ENCODE peak calls at places on chromosomes 2 and 18, in eight cellular contexts. C is GM12865, R is progenitor cell of endocrine pancreas, W is fibroblast of lung, E is RWPE1, G is heart right ventricle, D is PC-9, T is GM23338. Q is an unnamed sample.
A peak's percentile ranks its signal among the peaks of the same experiment; 100 is the strongest.

GRCh38 chr2:133867131-133867530 is 298.9 kb upstream of the NCKAP5 start:
- DNase-seq in C (no peak), R (no peak), W (no peak), E (no peak), G (no peak), D (no peak), T (no peak), Q (no peak)

GRCh38 chr2:177058747-177059146 is 153.8 kb upstream of the HNRNPA3 start:
- DNase-seq in C (peak; percentile 49), R (no peak), W (no peak), E (no peak), G (no peak), D (no peak), T (no peak), Q (no peak)

GRCh38 chr2:148674063-148675020 is 29.8 kb downstream of the EPC2 start:
- DNase-seq in C (peak; percentile 43), R (no peak), W (peak; percentile 53), E (peak; percentile 30), G (no peak), D (peak; percentile 11), T (peak; percentile 88), Q (no peak)

GRCh38 chr2:150410809-150411208 is 76.7 kb downstream of the RND3 start:
- DNase-seq in C (no peak), R (no peak), W (no peak), E (peak; percentile 3), G (no peak), D (peak; percentile 28), T (peak; percentile 90), Q (peak; percentile 73)

GRCh38 chr2:240597419-240598181 is 11.1 kb downstream of the CAPN10 start:
- DNase-seq in C (no peak), R (no peak), W (no peak), E (no peak), G (no peak), D (no peak), T (no peak), Q (no peak)

GRCh38 chr2:19630921-19631320 is 270.9 kb downstream of the TTC32 start:
- DNase-seq in C (no peak), R (no peak), W (no peak), E (no peak), G (no peak), D (no peak), T (no peak), Q (no peak)

GRCh38 chr18:12857215-12857924 is 26.7 kb downstream of the PTPN2 start:
- DNase-seq in C (peak; percentile 64), R (no peak), W (no peak), E (no peak), G (no peak), D (no peak), T (no peak), Q (no peak)

GRCh38 chr2:75076088-75076487 is 117.6 kb downstream of the POLE4 start:
- DNase-seq in C (no peak), R (no peak), W (no peak), E (no peak), G (no peak), D (no peak), T (no peak), Q (no peak)

DNA sequence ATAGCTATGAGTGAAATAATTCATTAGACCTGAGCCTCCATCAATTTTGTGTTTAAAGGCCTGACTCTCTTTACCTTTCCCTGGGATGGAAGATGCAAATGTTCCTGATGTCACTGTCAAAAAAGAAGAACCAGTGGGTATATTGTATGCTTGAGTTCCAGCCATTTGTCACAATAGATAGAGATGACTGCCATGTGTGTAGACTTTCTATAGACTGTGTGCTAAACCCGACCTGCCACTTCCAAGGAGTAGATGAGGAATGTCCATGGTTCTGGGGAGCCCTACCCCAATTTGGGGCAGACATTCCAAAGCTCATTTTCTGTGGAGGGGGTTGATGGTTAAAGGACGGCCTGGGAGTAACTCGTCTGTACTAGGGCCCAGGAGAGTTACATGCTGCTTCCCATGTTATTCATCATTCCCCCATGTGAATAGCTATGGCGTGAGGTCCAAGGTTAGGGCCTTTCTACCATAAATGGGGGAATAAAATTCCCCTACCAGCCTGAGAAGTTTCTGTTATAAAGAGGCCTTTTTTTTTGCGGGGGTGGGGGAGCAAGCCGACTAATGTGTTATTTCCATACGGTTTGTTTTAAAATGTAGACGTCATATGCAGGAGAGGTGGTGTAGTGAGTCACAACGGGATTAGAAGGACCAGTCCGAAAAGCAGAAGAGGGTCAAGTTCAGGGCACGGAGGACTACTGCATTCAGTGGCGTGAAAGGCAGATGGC is 24.1 kb downstream of the IL1B start:
- DNase-seq in C (peak; percentile 77), R (no peak), W (peak; percentile 91), E (peak; percentile 69), G (no peak), D (no peak), T (no peak), Q (peak; percentile 74)
- TF ChIP-seq CTCF in C (no peak), R (no peak), W (no peak), E (no peak), G (no peak), D (no peak), T (no peak), Q (no peak)

GRCh38 chr18:28588884-28589549 is 412.1 kb upstream of the CDH2 start:
- DNase-seq in C (no peak), R (no peak), W (no peak), E (no peak), G (no peak), D (no peak), T (no peak), Q (peak; percentile 60)

GRCh38 chr18:28594034-28594433 is 417.1 kb upstream of the CDH2 start:
- DNase-seq in C (no peak), R (no peak), W (no peak), E (no peak), G (no peak), D (no peak), T (no peak), Q (no peak)
- TF ChIP-seq CTCF in C (no peak), R (no peak), W (no peak), E (no peak), G (no peak), D (no peak), T (no peak), Q (no peak)

GRCh38 chr2:96579422-96579821 is 42.9 kb downstream of the ARID5A start:
- DNase-seq in C (no peak), R (no peak), W (no peak), E (no peak), G (no peak), D (no peak), T (peak; percentile 34), Q (no peak)
- TF ChIP-seq CTCF in C (no peak), R (no peak), W (no peak), E (no peak), G (no peak), D (peak; percentile 21), T (no peak), Q (no peak)

DNA sequence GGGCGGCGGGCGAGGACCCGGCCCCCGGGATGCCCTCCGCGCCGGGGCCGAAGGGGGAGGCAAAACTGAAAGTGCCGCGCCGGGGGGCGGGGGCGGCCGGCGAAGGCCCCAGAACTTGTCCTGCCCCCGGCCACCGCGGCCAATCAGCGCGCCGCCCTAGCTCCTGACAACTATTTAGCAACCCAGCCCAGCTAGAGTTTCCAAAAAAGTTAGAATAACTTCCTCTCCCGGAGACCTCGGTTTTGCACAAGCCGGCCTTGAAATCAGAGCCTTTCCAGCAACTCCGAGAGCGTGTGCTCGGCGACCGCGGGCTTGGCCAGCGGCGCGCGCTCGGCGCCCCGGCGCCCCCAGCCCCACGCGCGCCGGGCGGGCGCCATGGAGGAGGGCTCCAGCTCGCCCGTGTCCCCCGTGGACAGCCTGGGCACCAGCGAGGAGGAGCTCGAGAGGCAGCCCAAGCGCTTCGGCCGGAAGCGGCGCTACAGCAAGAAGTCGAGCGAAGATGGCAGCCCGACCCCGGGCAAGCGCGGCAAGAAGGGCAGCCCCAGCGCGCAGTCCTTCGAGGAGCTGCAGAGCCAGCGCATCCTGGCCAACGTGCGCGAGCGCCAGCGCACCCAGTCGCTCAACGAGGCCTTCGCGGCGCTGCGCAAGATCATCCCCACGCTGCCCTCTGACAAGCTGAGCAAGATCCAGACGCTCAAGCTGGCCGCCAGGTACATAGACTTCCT is at the start of gene TWIST2:
- DNase-seq in C (no peak), R (no peak), W (peak; percentile 95), E (peak; percentile 85), G (peak; percentile 63), D (peak; percentile 68), T (peak; percentile 83), Q (peak; percentile 98)
- TF ChIP-seq CTCF in C (no peak), R (no peak), W (peak; percentile 45), E (peak; percentile 16), G (no peak), D (no peak), T (no peak), Q (no peak)

GRCh38 chr18:31204833-31205232 is 42.2 kb upstream of the DSC1 start:
- DNase-seq in C (no peak), R (no peak), W (no peak), E (no peak), G (no peak), D (no peak), T (no peak), Q (no peak)
- TF ChIP-seq CTCF in C (no peak), R (no peak), W (no peak), E (no peak), G (no peak), D (no peak), T (no peak), Q (no peak)

GRCh38 chr2:236446521-236446920 is 123.1 kb upstream of the ACKR3 start:
- DNase-seq in C (no peak), R (no peak), W (no peak), E (no peak), G (no peak), D (no peak), T (no peak), Q (no peak)
- TF ChIP-seq CTCF in C (no peak), R (no peak), W (no peak), E (no peak), G (no peak), D (no peak), T (no peak), Q (no peak)